ENCODE peak calls at places on chromosomes 7 and 10, in five cellular contexts. One of them, this sample, is unnamed.
A peak's percentile ranks its signal among the peaks of the same experiment; 100 is the strongest.

GRCh38 chr7:28389504-28390385 is 22.6 kb upstream of the CREB5 start:
- DNase-seq in RPMI7951: peak; percentile 59
- DNase-seq in activated naive CD8-positive, alpha-beta T cell treated with anti-CD3 and anti-CD28 coated beads, Interleukin-2, amount 50 U/mL, for 24 hours: no peak
- DNase-seq in B cell: no peak
- DNase-seq in NCI-H1105 treated with DMSO at 0.1 percent for 48 hours: peak; percentile 81
- DNase-seq in this sample: no peak

GRCh38 chr7:983182-984071 is 446 bp downstream of the CYP2W1 start:
- DNase-seq in RPMI7951: no peak
- DNase-seq in activated naive CD8-positive, alpha-beta T cell treated with anti-CD3 and anti-CD28 coated beads, Interleukin-2, amount 50 U/mL, for 24 hours: no peak
- DNase-seq in B cell: no peak
- DNase-seq in NCI-H1105 treated with DMSO at 0.1 percent for 48 hours: no peak
- DNase-seq in this sample: no peak

GRCh38 chr10:91347529-91347928 is 62.6 kb upstream of the HECTD2 start:
- DNase-seq in RPMI7951: no peak
- DNase-seq in activated naive CD8-positive, alpha-beta T cell treated with anti-CD3 and anti-CD28 coated beads, Interleukin-2, amount 50 U/mL, for 24 hours: no peak
- DNase-seq in B cell: no peak
- DNase-seq in NCI-H1105 treated with DMSO at 0.1 percent for 48 hours: no peak
- DNase-seq in this sample: no peak

GRCh38 chr10:91433620-91434019 is 23.5 kb downstream of the HECTD2 start:
- DNase-seq in RPMI7951: no peak
- DNase-seq in activated naive CD8-positive, alpha-beta T cell treated with anti-CD3 and anti-CD28 coated beads, Interleukin-2, amount 50 U/mL, for 24 hours: no peak
- DNase-seq in B cell: no peak
- DNase-seq in NCI-H1105 treated with DMSO at 0.1 percent for 48 hours: no peak
- DNase-seq in this sample: no peak

GRCh38 chr10:50291261-50291850 is 40.0 kb upstream of the ASAH2 start:
- DNase-seq in RPMI7951: peak; percentile 15
- DNase-seq in activated naive CD8-positive, alpha-beta T cell treated with anti-CD3 and anti-CD28 coated beads, Interleukin-2, amount 50 U/mL, for 24 hours: no peak
- DNase-seq in B cell: no peak
- DNase-seq in NCI-H1105 treated with DMSO at 0.1 percent for 48 hours: no peak
- DNase-seq in this sample: no peak

GRCh38 chr7:131108212-131108980 is 219.3 kb upstream of the MKLN1 start:
- DNase-seq in RPMI7951: peak; percentile 35
- DNase-seq in activated naive CD8-positive, alpha-beta T cell treated with anti-CD3 and anti-CD28 coated beads, Interleukin-2, amount 50 U/mL, for 24 hours: no peak
- DNase-seq in B cell: no peak
- DNase-seq in NCI-H1105 treated with DMSO at 0.1 percent for 48 hours: no peak
- DNase-seq in this sample: no peak

GRCh38 chr10:121514141-121514865 is 83.9 kb downstream of the FGFR2 start:
- DNase-seq in RPMI7951: no peak
- DNase-seq in activated naive CD8-positive, alpha-beta T cell treated with anti-CD3 and anti-CD28 coated beads, Interleukin-2, amount 50 U/mL, for 24 hours: no peak
- DNase-seq in B cell: no peak
- DNase-seq in NCI-H1105 treated with DMSO at 0.1 percent for 48 hours: no peak
- DNase-seq in this sample: no peak

GRCh38 chr7:130673066-130673465 is 4.5 kb upstream of the COPG2 start:
- DNase-seq in RPMI7951: no peak
- DNase-seq in activated naive CD8-positive, alpha-beta T cell treated with anti-CD3 and anti-CD28 coated beads, Interleukin-2, amount 50 U/mL, for 24 hours: no peak
- DNase-seq in B cell: no peak
- DNase-seq in NCI-H1105 treated with DMSO at 0.1 percent for 48 hours: no peak
- DNase-seq in this sample: no peak

GRCh38 chr7:56087445-56087844 is 5.3 kb downstream of the PHKG1 start:
- DNase-seq in RPMI7951: no peak
- DNase-seq in activated naive CD8-positive, alpha-beta T cell treated with anti-CD3 and anti-CD28 coated beads, Interleukin-2, amount 50 U/mL, for 24 hours: no peak
- DNase-seq in B cell: no peak
- DNase-seq in NCI-H1105 treated with DMSO at 0.1 percent for 48 hours: no peak
- DNase-seq in this sample: no peak

GRCh38 chr7:93757421-93757820 is 133.1 kb downstream of the TFPI2 start:
- DNase-seq in RPMI7951: peak; percentile 21
- DNase-seq in activated naive CD8-positive, alpha-beta T cell treated with anti-CD3 and anti-CD28 coated beads, Interleukin-2, amount 50 U/mL, for 24 hours: no peak
- DNase-seq in B cell: no peak
- DNase-seq in NCI-H1105 treated with DMSO at 0.1 percent for 48 hours: no peak
- DNase-seq in this sample: no peak

GRCh38 chr7:69534461-69535041 is 63.7 kb upstream of the AUTS2 start:
- DNase-seq in RPMI7951: no peak
- DNase-seq in activated naive CD8-positive, alpha-beta T cell treated with anti-CD3 and anti-CD28 coated beads, Interleukin-2, amount 50 U/mL, for 24 hours: no peak
- DNase-seq in B cell: no peak
- DNase-seq in NCI-H1105 treated with DMSO at 0.1 percent for 48 hours: no peak
- DNase-seq in this sample: no peak

GRCh38 chr10:46019541-46020343 is 10.7 kb downstream of the NCOA4 start:
- DNase-seq in RPMI7951: no peak
- DNase-seq in activated naive CD8-positive, alpha-beta T cell treated with anti-CD3 and anti-CD28 coated beads, Interleukin-2, amount 50 U/mL, for 24 hours: no peak
- DNase-seq in B cell: no peak
- DNase-seq in NCI-H1105 treated with DMSO at 0.1 percent for 48 hours: no peak
- DNase-seq in this sample: no peak

This sample was measured in endothelial cell.